ENCODE peak calls at places on chromosomes 11 and 22, in ten cellular contexts. D, T, W, X, Z, N, V, K, L and C are unnamed samples.

GRCh38 chr11:28690746-28691145 is 582.6 kb downstream of the METTL15 start:
- DNase-seq in D (no peak), T (no peak), W (peak; percentile 6), X (peak; percentile 35), Z (no peak), N (no peak), V (no peak), K (no peak), L (no peak), C (no peak)

GRCh38 chr22:36292823-36293530 is 40.0 kb downstream of the APOL1 start:
- DNase-seq in D (peak; percentile 11), T (peak; percentile 55), W (no peak), X (no peak), Z (no peak), N (no peak), V (no peak), K (no peak), L (no peak), C (no peak)

GRCh38 chr11:14980854-14981253 is 8.7 kb upstream of the CALCA start:
- DNase-seq in D (no peak), T (no peak), W (peak; percentile 46), X (peak; percentile 96), Z (no peak), N (no peak), V (no peak), K (no peak), L (no peak), C (no peak)

GRCh38 chr11:33585564-33585963 is 115.1 kb downstream of the C11orf91 start:
- DNase-seq in D (no peak), T (no peak), W (peak; percentile 20), X (no peak), Z (no peak), N (no peak), V (no peak), K (no peak), L (no peak), C (no peak)

GRCh38 chr22:31612891-31613285 is 49.1 kb downstream of the PISD start:
- DNase-seq in D (no peak), T (peak; percentile 62), W (no peak), X (no peak), Z (no peak), N (no peak), V (no peak), K (no peak), L (no peak), C (no peak)

GRCh38 chr11:109553284-109553683 is 131.3 kb downstream of the C11orf87 start:
- DNase-seq in D (no peak), T (no peak), W (no peak), X (no peak), Z (no peak), N (no peak), V (no peak), K (no peak), L (no peak), C (no peak)

GRCh38 chr11:61739966-61740365 is 12.5 kb upstream of the MYRF start:
- DNase-seq in D (no peak), T (no peak), W (no peak), X (no peak), Z (no peak), N (no peak), V (no peak), K (no peak), L (no peak), C (no peak)

GRCh38 chr11:63999349-64000025 is 13.2 kb downstream of the OTUB1 start:
- DNase-seq in D (no peak), T (peak; percentile 86), W (peak; percentile 28), X (peak; percentile 79), Z (no peak), N (peak; percentile 80), V (peak; percentile 64), K (peak; percentile 41), L (peak; percentile 44), C (peak; percentile 57)

GRCh38 chr11:124863137-124863825 is 2.0 kb upstream of the ROBO3 start:
- DNase-seq in D (peak; percentile 30), T (peak; percentile 70), W (peak; percentile 25), X (peak; percentile 82), Z (no peak), N (no peak), V (peak; percentile 65), K (no peak), L (no peak), C (no peak)

GRCh38 chr11:122045181-122045586 is 70.8 kb downstream of the BLID start:
- DNase-seq in D (no peak), T (no peak), W (peak; percentile 58), X (peak; percentile 85), Z (no peak), N (no peak), V (no peak), K (no peak), L (no peak), C (no peak)

GRCh38 chr11:64372802-64373597 is 14.0 kb downstream of the RPS6KA4 start:
- DNase-seq in D (no peak), T (no peak), W (no peak), X (peak; percentile 18), Z (no peak), N (no peak), V (no peak), K (no peak), L (no peak), C (no peak)

GRCh38 chr11:61332266-61332822 is 561 bp downstream of the DDB1 start:
- DNase-seq in D (no peak), T (no peak), W (peak; percentile 38), X (peak; percentile 72), Z (no peak), N (no peak), V (peak; percentile 43), K (peak; percentile 5), L (no peak), C (no peak)

GRCh38 chr11:128520206-128520885 is 67.0 kb downstream of the ETS1 start:
- DNase-seq in D (no peak), T (no peak), W (peak; percentile 32), X (peak; percentile 37), Z (no peak), N (no peak), V (no peak), K (no peak), L (no peak), C (no peak)

GRCh38 chr22:38295339-38295738 is 21.9 kb downstream of the CSNK1E start:
- DNase-seq in D (no peak), T (no peak), W (no peak), X (no peak), Z (no peak), N (no peak), V (no peak), K (no peak), L (no peak), C (no peak)

GRCh38 chr22:23613193-23613973 is 18.7 kb downstream of the DRICH1 start:
- DNase-seq in D (no peak), T (no peak), W (no peak), X (peak; percentile 35), Z (no peak), N (no peak), V (no peak), K (no peak), L (no peak), C (no peak)

GRCh38 chr11:93326681-93327080 is 3.9 kb upstream of the DEUP1 start:
- DNase-seq in D (no peak), T (no peak), W (no peak), X (no peak), Z (no peak), N (no peak), V (no peak), K (no peak), L (no peak), C (no peak)

DNA sequence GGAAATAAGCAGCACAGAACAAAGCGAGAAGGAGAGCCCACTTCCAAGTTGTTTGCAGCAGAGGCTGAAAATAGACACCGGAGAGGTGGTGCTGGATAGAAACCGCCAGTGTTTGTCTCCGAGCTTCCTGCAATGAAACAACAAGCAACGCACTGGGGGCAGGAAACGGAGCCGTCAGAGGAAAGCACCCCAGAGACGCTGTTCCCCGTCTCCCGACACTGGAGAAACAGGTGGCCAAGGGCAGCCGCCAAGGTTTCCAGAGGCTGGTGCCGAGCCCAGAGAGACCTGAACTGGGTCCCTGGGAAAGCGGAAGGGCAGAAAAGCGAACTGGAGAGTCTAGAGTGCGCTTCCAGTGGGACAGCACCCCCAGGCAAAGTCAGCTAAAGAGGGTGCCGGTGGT is 406.6 kb downstream of the SHANK2 start:
- DNase-seq in D (no peak), T (no peak), W (no peak), X (no peak), Z (no peak), N (no peak), V (no peak), K (no peak), L (peak; percentile 23), C (no peak)
- H3K9me3 ChIP-seq in D (no peaks in the 10 kb centered on the region), T (no peaks in the 10 kb centered on the region), W (no peaks in the 10 kb centered on the region), X (no peaks in the 10 kb centered on the region), Z (no peaks in the 10 kb centered on the region), N (no peaks in the 10 kb centered on the region), V (no peaks in the 10 kb centered on the region), K (no peaks in the 10 kb centered on the region), L (no peaks in the 10 kb centered on the region), C (no peaks in the 10 kb centered on the region)

GRCh38 chr22:49093192-49093880 is 734.3 kb downstream of the BRD1 start:
- DNase-seq in D (no peak), T (no peak), W (no peak), X (no peak), Z (no peak), N (no peak), V (no peak), K (no peak), L (no peak), C (no peak)
- H3K9me3 ChIP-seq in D (no peaks in the 10 kb centered on the region), T (no peaks in the 10 kb centered on the region), W (no peaks in the 10 kb centered on the region), X (no peaks in the 10 kb centered on the region), Z (no peaks in the 10 kb centered on the region), N (no peaks in the 10 kb centered on the region), V (no peaks in the 10 kb centered on the region), K (no peaks in the 10 kb centered on the region), L (no peaks in the 10 kb centered on the region), C (no peaks in the 10 kb centered on the region)

GRCh38 chr11:88195908-88196307 is 20.7 kb upstream of the RAB38 start:
- DNase-seq in D (no peak), T (no peak), W (no peak), X (no peak), Z (no peak), N (no peak), V (no peak), K (no peak), L (no peak), C (no peak)
- H3K9me3 ChIP-seq in D (no peaks in the 10 kb centered on the region), T (peaks cover 4% of the 10 kb centered on the region), W (no peaks in the 10 kb centered on the region), X (no peaks in the 10 kb centered on the region), Z (peaks cover 21% of the 10 kb centered on the region), N (peaks cover 19% of the 10 kb centered on the region), V (no peaks in the 10 kb centered on the region), K (no peaks in the 10 kb centered on the region), L (no peaks in the 10 kb centered on the region), C (peaks cover 13% of the 10 kb centered on the region)

GRCh38 chr11:59403546-59403945 is 22.7 kb downstream of the OR5A2 start:
- DNase-seq in D (no peak), T (no peak), W (no peak), X (no peak), Z (no peak), N (no peak), V (no peak), K (no peak), L (no peak), C (no peak)
- H3K9me3 ChIP-seq in D (no peaks in the 10 kb centered on the region), T (no peaks in the 10 kb centered on the region), W (no peaks in the 10 kb centered on the region), X (no peaks in the 10 kb centered on the region), Z (no peaks in the 10 kb centered on the region), N (peaks cover 17% of the 10 kb centered on the region), V (no peaks in the 10 kb centered on the region), K (no peaks in the 10 kb centered on the region), L (no peaks in the 10 kb centered on the region), C (peaks cover 6% of the 10 kb centered on the region)

GRCh38 chr22:48802576-48802975 is 1025.1 kb downstream of the BRD1 start:
- DNase-seq in D (no peak), T (no peak), W (no peak), X (no peak), Z (no peak), N (no peak), V (no peak), K (no peak), L (no peak), C (no peak)
- H3K9me3 ChIP-seq in D (no peaks in the 10 kb centered on the region), T (no peaks in the 10 kb centered on the region), W (peaks cover 3% of the 10 kb centered on the region), X (no peaks in the 10 kb centered on the region), Z (no peaks in the 10 kb centered on the region), N (no peaks in the 10 kb centered on the region), V (no peaks in the 10 kb centered on the region), K (no peaks in the 10 kb centered on the region), L (no peaks in the 10 kb centered on the region), C (no peaks in the 10 kb centered on the region)